ENCODE peak calls at places on chromosome 1, in ten cellular contexts. H is A172; U is stimulated activated CD4-positive, alpha-beta T cell treated with anti-CD3 and anti-CD28 coated beads, Interleukin-4, amount 100 ng/mL, for 1 hour; C is NCI-H1092; B is ecto neural progenitor cell; V is astrocyte of the cerebellum; M is DMS153; K is smooth muscle cell of the brain vasculature; L is AG20443; O is endothelial cell. N is an unnamed sample.

GRCh38 chr1:242178924-242179708 is 180.2 kb upstream of the MAP1LC3C start:
- DNase-seq in V (no peak), L (no peak), B (no peak), U (no peak), K (no peak), H (no peak), C (no peak), M (no peak), O (no peak), N (no peak)

GRCh38 chr1:82030830-82031229 is 230.1 kb downstream of the ADGRL2 start:
- DNase-seq in M (no peak), B (no peak), H (no peak), C (no peak), U (no peak), V (no peak), L (no peak), O (no peak), K (no peak), N (no peak)

GRCh38 chr1:206866062-206866461 is 639 bp downstream of the IL20 start:
- DNase-seq in C (no peak), U (no peak), H (no peak), B (no peak), O (no peak), V (no peak), K (no peak), M (no peak), L (peak; percentile 32), N (no peak)

GRCh38 chr1:44464361-44464760 is 59.3 kb downstream of the RNF220 start:
- DNase-seq in K (no peak), L (peak; percentile 35), H (peak; percentile 44), U (no peak), C (no peak), O (no peak), B (no peak), V (no peak), M (no peak), N (no peak)

GRCh38 chr1:99264201-99265021 is at the start of gene PLPPR4:
- DNase-seq in M (no peak), V (no peak), L (peak; percentile 83), C (peak; percentile 22), B (peak; percentile 86), K (no peak), H (peak; percentile 4), O (peak; percentile 61), U (peak; percentile 1), N (no peak)

GRCh38 chr1:116847688-116848531 is 61.8 kb upstream of the PTGFRN start:
- DNase-seq in C (no peak), K (no peak), M (no peak), U (no peak), B (no peak), O (no peak), L (peak; percentile 68), H (no peak), V (no peak), N (no peak)

GRCh38 chr1:26686795-26687194 is 9.0 kb upstream of the ARID1A start:
- DNase-seq in M (no peak), B (no peak), V (no peak), O (no peak), L (no peak), H (no peak), C (no peak), K (no peak), U (no peak), N (no peak)

GRCh38 chr1:7578206-7578605 is 192.9 kb upstream of the VAMP3 start:
- DNase-seq in C (no peak), U (no peak), M (no peak), V (no peak), H (no peak), O (no peak), B (no peak), K (no peak), L (no peak), N (no peak)

GRCh38 chr1:158163000-158163947 is 17.4 kb upstream of the CD1D start:
- DNase-seq in O (no peak), C (no peak), V (no peak), B (no peak), M (no peak), U (no peak), K (no peak), L (no peak), H (no peak), N (no peak)

GRCh38 chr1:57061369-57061768 is 95.6 kb upstream of the C8B start:
- DNase-seq in U (no peak), M (peak; percentile 58), V (no peak), L (peak; percentile 64), H (no peak), B (no peak), O (no peak), K (no peak), C (no peak), N (no peak)

GRCh38 chr1:70459502-70460225 is 48.6 kb downstream of the CTH start:
- DNase-seq in C (no peak), O (no peak), B (no peak), M (no peak), U (no peak), V (no peak), K (no peak), H (peak; percentile 23), L (peak; percentile 34), N (no peak)

GRCh38 chr1:5142389-5142788 is 488.0 kb downstream of the AJAP1 start:
- DNase-seq in M (no peak), K (no peak), O (no peak), L (no peak), B (no peak), C (no peak), H (no peak), V (no peak), U (no peak), N (no peak)

GRCh38 chr1:30615076-30615795 is 108.1 kb downstream of the MATN1 start:
- DNase-seq in H (no peak), M (no peak), U (no peak), C (no peak), V (no peak), K (no peak), L (no peak), O (no peak), B (peak; percentile 17), N (no peak)